ENCODE peak calls at places on chromosomes 3 and 15, in four cellular contexts. Y is GM12878, R is K562, U is HepG2. J is an unnamed sample.

GRCh38 chr3:25557641-25558040 is 107.1 kb downstream of the TOP2B start:
- DNase-seq in Y (no peak), R (no peak), U (no peak), J (no peak)

GRCh38 chr3:170542704-170543103 is 43.2 kb downstream of the SLC7A14 start:
- DNase-seq in Y (no peak), R (no peak), U (no peak), J (no peak)

GRCh38 chr3:87145553-87145952 is 81.6 kb upstream of the CHMP2B start:
- DNase-seq in Y (no peak), R (peak; percentile 34), U (peak; percentile 14), J (peak; percentile 75)

GRCh38 chr15:40843885-40844542 is at the start of gene SPINT1:
- DNase-seq in Y (no peak), R (peak; percentile 51), U (no peak), J (peak; percentile 63)

GRCh38 chr3:58731673-58732072 is 65.1 kb upstream of the FAM3D start:
- DNase-seq in Y (no peak), R (no peak), U (no peak), J (no peak)

GRCh38 chr15:85649372-85649771 is 145.4 kb downstream of the KLHL25 start:
- DNase-seq in Y (no peak), R (peak; percentile 2), U (peak; percentile 74), J (no peak)

GRCh38 chr3:4816718-4817117 is 162.5 kb upstream of the BHLHE40 start:
- DNase-seq in Y (no peak), R (no peak), U (no peak), J (no peak)

GRCh38 chr3:11671648-11672100 is 28.0 kb upstream of the VGLL4 start:
- DNase-seq in Y (peak; percentile 11), R (peak; percentile 16), U (no peak), J (no peak)

GRCh38 chr3:66253790-66254620 is 33.2 kb downstream of the SLC25A26 start:
- DNase-seq in Y (no peak), R (peak; percentile 23), U (peak; percentile 23), J (no peak)

GRCh38 chr3:153399636-153400035 is 237.6 kb downstream of the RAP2B start:
- DNase-seq in Y (no peak), R (no peak), U (no peak), J (no peak)

GRCh38 chr3:187782008-187782407 is 36.7 kb upstream of the BCL6 start:
- DNase-seq in Y (no peak), R (no peak), U (no peak), J (no peak)

GRCh38 chr3:66038726-66039589 is at the start of gene MAGI1:
- DNase-seq in Y (no peak), R (peak; percentile 78), U (peak; percentile 90), J (peak; percentile 92)

GRCh38 chr3:40615110-40615915 is 90.6 kb downstream of the ZNF621 start:
- DNase-seq in Y (no peak), R (no peak), U (no peak), J (peak; percentile 74)

GRCh38 chr3:101279765-101280385 is 40.5 kb downstream of the IMPG2 start:
- DNase-seq in Y (no peak), R (no peak), U (no peak), J (no peak)

GRCh38 chr3:87473944-87474343 is 197.6 kb upstream of the POU1F1 start:
- DNase-seq in Y (no peak), R (no peak), U (no peak), J (no peak)

GRCh38 chr3:3216401-3216800 is 36.9 kb upstream of the CRBN start:
- DNase-seq in Y (no peak), R (no peak), U (no peak), J (no peak)

GRCh38 chr3:141272906-141273662 is 41.5 kb downstream of the PXYLP1 start:
- DNase-seq in Y (no peak), R (no peak), U (no peak), J (no peak)

GRCh38 chr3:182258538-182259177 is 534.6 kb upstream of the ATP11B start:
- DNase-seq in Y (no peak), R (peak; percentile 29), U (peak; percentile 45), J (no peak)

GRCh38 chr15:33215941-33216872 is 21.7 kb upstream of the FMN1 start:
- DNase-seq in Y (no peak), R (peak; percentile 15), U (no peak), J (no peak)

GRCh38 chr3:37114251-37115145 is 59.9 kb downstream of the LRRFIP2 start:
- DNase-seq in Y (no peak), R (no peak), U (no peak), J (no peak)

GRCh38 chr3:193883551-193883950 is 252.4 kb upstream of the HES1 start:
- DNase-seq in Y (no peak), R (no peak), U (no peak), J (no peak)

GRCh38 chr3:128431803-128432300 is 34.8 kb downstream of the DNAJB8 start:
- DNase-seq in Y (no peak), R (no peak), U (no peak), J (no peak)

GRCh38 chr3:77414881-77415280 is 375.0 kb downstream of the ROBO2 start:
- DNase-seq in Y (no peak), R (no peak), U (no peak), J (no peak)

GRCh38 chr15:96595951-96596350 is 265.5 kb downstream of the NR2F2 start:
- DNase-seq in Y (no peak), R (no peak), U (peak; percentile 18), J (no peak)

GRCh38 chr3:124811441-124811840 is 75.7 kb downstream of the ITGB5 start:
- DNase-seq in Y (no peak), R (no peak), U (no peak), J (no peak)

GRCh38 chr3:61236556-61236955 is 14.7 kb downstream of the FHIT start:
- DNase-seq in Y (peak; percentile 64), R (peak; percentile 40), U (no peak), J (no peak)

GRCh38 chr15:80467311-80467714 is 63.1 kb downstream of the ARNT2 start:
- DNase-seq in Y (no peak), R (no peak), U (no peak), J (no peak)

GRCh38 chr15:63420333-63420741 is 38.7 kb upstream of the CA12 start:
- DNase-seq in Y (no peak), R (peak; percentile 71), U (no peak), J (no peak)

GRCh38 chr15:40029979-40030893 is 8.7 kb downstream of the SRP14 start:
- DNase-seq in Y (no peak), R (peak; percentile 59), U (peak; percentile 50), J (peak; percentile 68)

GRCh38 chr3:171462224-171462623 is 2.0 kb upstream of the TNIK start:
- DNase-seq in Y (no peak), R (peak; percentile 73), U (no peak), J (no peak)

GRCh38 chr15:97840501-97840900 is 120.0 kb upstream of the ARRDC4 start:
- DNase-seq in Y (no peak), R (no peak), U (no peak), J (no peak)

GRCh38 chr15:50145451-50145872 is 26.4 kb upstream of the ATP8B4 start:
- DNase-seq in Y (peak; percentile 16), R (peak; percentile 79), U (peak; percentile 78), J (no peak)
- TF ChIP-seq NR2C2 in Y (no peak), R (no peak), U (no peak), J (no peak)

DNA sequence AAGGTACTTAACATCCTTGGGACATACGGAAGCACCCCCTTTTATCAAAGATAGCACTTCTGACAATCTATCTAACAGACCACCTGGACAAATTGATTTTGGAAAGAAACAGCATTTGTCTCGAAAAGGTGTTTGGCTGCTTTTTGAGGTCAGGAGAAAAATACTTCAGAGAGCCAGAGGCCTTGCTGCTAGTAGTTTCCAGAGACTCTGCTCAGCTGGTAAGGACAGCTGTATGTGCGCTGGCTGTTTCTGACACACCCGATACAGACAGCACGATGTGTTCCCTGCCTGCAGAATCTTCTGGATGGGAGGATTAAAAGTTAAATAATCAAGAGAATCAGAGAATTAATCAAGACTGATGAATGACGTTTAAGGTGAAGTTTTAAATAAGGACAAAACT is 15.6 kb upstream of the GYG1 start:
- DNase-seq in Y (no peak), R (no peak), U (no peak), J (no peak)
- TF ChIP-seq NR2C2 in Y (no peak), R (no peak), U (no peak), J (no peak)

GRCh38 chr3:45226206-45226915 is at the start of gene TMEM158:
- DNase-seq in Y (no peak), R (peak; percentile 95), U (peak; percentile 30), J (peak; percentile 79)

GRCh38 chr3:45224824-45225464 is 1.1 kb downstream of the TMEM158 start:
- DNase-seq in Y (no peak), R (peak; percentile 89), U (peak; percentile 40), J (peak; percentile 81)

GRCh38 chr3:45227131-45227819 is 1.2 kb upstream of the TMEM158 start:
- DNase-seq in Y (no peak), R (peak; percentile 47), U (no peak), J (no peak)

GRCh38 chr3:45223889-45224730 is 2.0 kb downstream of the TMEM158 start:
- DNase-seq in Y (no peak), R (no peak), U (no peak), J (no peak)

GRCh38 chr3:45225465-45226205 is 452 bp downstream of the TMEM158 start:
- DNase-seq in Y (no peak), R (peak; percentile 66), U (no peak), J (peak; percentile 40)
- TF ChIP-seq NR2C2 in Y (no peak), R (no peak), U (no peak), J (no peak)

DNA sequence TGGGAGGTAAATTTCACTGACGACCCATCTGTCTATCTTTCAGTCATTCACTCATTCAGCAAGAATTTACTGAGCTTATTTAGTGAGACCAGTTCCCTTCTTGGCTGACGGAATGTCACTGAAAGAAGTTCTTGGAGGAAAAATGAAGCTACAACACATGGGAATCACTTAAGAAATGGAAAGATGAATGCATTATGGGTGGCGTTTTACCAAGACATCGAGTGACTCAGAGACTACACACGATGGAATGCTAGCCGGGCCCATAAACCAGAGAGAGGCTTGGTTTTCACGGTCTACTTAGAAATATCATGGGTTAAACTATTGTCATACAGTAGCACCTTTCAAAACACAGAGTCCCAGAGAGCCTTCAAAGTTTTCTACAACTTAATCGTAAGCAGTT is 215.3 kb downstream of the PDZRN3 start:
- DNase-seq in Y (no peak), R (no peak), U (no peak), J (no peak)
- TF ChIP-seq NR2C2 in Y (no peak), R (no peak), U (no peak), J (no peak)

J was measured in WTC11.